ENCODE peak calls at places on chromosome 11, in five cellular contexts. One of them, this sample, is unnamed.

GRCh38 chr11:68398870-68399865 is 61.4 kb upstream of the PPP6R3 start:
- DNase-seq in breast epithelium: no peak
- DNase-seq in IMR-90: no peak
- DNase-seq in dorsolateral prefrontal cortex: no peak
- DNase-seq in SK-N-SH: peak
- DNase-seq in this sample: no peak

GRCh38 chr11:13884159-13884799 is 78.2 kb upstream of the SPON1 start:
- DNase-seq in breast epithelium: no peak
- DNase-seq in IMR-90: no peak
- DNase-seq in dorsolateral prefrontal cortex: no peak
- DNase-seq in SK-N-SH: no peak
- DNase-seq in this sample: no peak

GRCh38 chr11:117557321-117557720 is 229.7 kb downstream of the CEP164 start:
- DNase-seq in breast epithelium: no peak
- DNase-seq in IMR-90: no peak
- DNase-seq in dorsolateral prefrontal cortex: no peak
- DNase-seq in SK-N-SH: no peak
- DNase-seq in this sample: no peak

GRCh38 chr11:102046841-102047240 is 396 bp upstream of the CFAP300 start:
- DNase-seq in breast epithelium: no peak
- DNase-seq in IMR-90: peak
- DNase-seq in dorsolateral prefrontal cortex: no peak
- DNase-seq in SK-N-SH: no peak
- DNase-seq in this sample: no peak

GRCh38 chr11:75465701-75466531 is 32.9 kb upstream of the KLHL35 start:
- DNase-seq in breast epithelium: no peak
- DNase-seq in IMR-90: peak
- DNase-seq in dorsolateral prefrontal cortex: no peak
- DNase-seq in SK-N-SH: no peak
- DNase-seq in this sample: no peak

GRCh38 chr11:61699737-61700160 is 19.6 kb downstream of the DAGLA start:
- DNase-seq in breast epithelium: peak
- DNase-seq in IMR-90: no peak
- DNase-seq in dorsolateral prefrontal cortex: peak
- DNase-seq in SK-N-SH: no peak
- DNase-seq in this sample: peak

GRCh38 chr11:62295504-62295903 is 3.4 kb downstream of the SCGB1D4 start:
- DNase-seq in breast epithelium: no peak
- DNase-seq in IMR-90: peak
- DNase-seq in dorsolateral prefrontal cortex: no peak
- DNase-seq in SK-N-SH: no peak
- DNase-seq in this sample: no peak

GRCh38 chr11:47858169-47858543 is 10.0 kb upstream of the NUP160 start:
- DNase-seq in breast epithelium: no peak
- DNase-seq in IMR-90: peak
- DNase-seq in dorsolateral prefrontal cortex: no peak
- DNase-seq in SK-N-SH: no peak
- DNase-seq in this sample: no peak

GRCh38 chr11:75214843-75215242 is 25.7 kb upstream of the TPBGL start:
- DNase-seq in breast epithelium: no peak
- DNase-seq in IMR-90: no peak
- DNase-seq in dorsolateral prefrontal cortex: no peak
- DNase-seq in SK-N-SH: peak
- DNase-seq in this sample: no peak

GRCh38 chr11:15816270-15816871 is 540.0 kb downstream of the SOX6 start:
- DNase-seq in breast epithelium: no peak
- DNase-seq in IMR-90: peak
- DNase-seq in dorsolateral prefrontal cortex: no peak
- DNase-seq in SK-N-SH: no peak
- DNase-seq in this sample: no peak

GRCh38 chr11:7892059-7892699 is 38.9 kb downstream of the OR10A6 start:
- DNase-seq in breast epithelium: no peak
- DNase-seq in IMR-90: peak
- DNase-seq in dorsolateral prefrontal cortex: no peak
- DNase-seq in SK-N-SH: no peak
- DNase-seq in this sample: no peak

GRCh38 chr11:33072465-33072864 is 33.1 kb downstream of the TCP11L1 start:
- DNase-seq in breast epithelium: no peak
- DNase-seq in IMR-90: no peak
- DNase-seq in dorsolateral prefrontal cortex: no peak
- DNase-seq in SK-N-SH: no peak
- DNase-seq in this sample: no peak

GRCh38 chr11:15275141-15275540 is 160.4 kb downstream of the INSC start:
- DNase-seq in breast epithelium: no peak
- DNase-seq in IMR-90: no peak
- DNase-seq in dorsolateral prefrontal cortex: peak
- DNase-seq in SK-N-SH: no peak
- DNase-seq in this sample: no peak

GRCh38 chr11:70435361-70435760 is 37.0 kb downstream of the CTTN start:
- DNase-seq in breast epithelium: no peak
- DNase-seq in IMR-90: no peak
- DNase-seq in dorsolateral prefrontal cortex: no peak
- DNase-seq in SK-N-SH: no peak
- DNase-seq in this sample: no peak

GRCh38 chr11:95972055-95972454 is 48.1 kb upstream of the MTMR2 start:
- DNase-seq in breast epithelium: no peak
- DNase-seq in IMR-90: peak
- DNase-seq in dorsolateral prefrontal cortex: no peak
- DNase-seq in SK-N-SH: no peak
- DNase-seq in this sample: no peak

GRCh38 chr11:116776522-116776984 is 3.8 kb upstream of the BUD13 start:
- DNase-seq in breast epithelium: no peak
- DNase-seq in IMR-90: no peak
- DNase-seq in dorsolateral prefrontal cortex: no peak
- DNase-seq in SK-N-SH: no peak
- DNase-seq in this sample: no peak

GRCh38 chr11:10925149-10925926 is 67.5 kb upstream of the ZBED5 start:
- DNase-seq in breast epithelium: no peak
- DNase-seq in IMR-90: no peak
- DNase-seq in dorsolateral prefrontal cortex: no peak
- DNase-seq in SK-N-SH: no peak
- DNase-seq in this sample: no peak

GRCh38 chr11:70161043-70161625 is 42.0 kb upstream of the FADD start:
- DNase-seq in breast epithelium: no peak
- DNase-seq in IMR-90: no peak
- DNase-seq in dorsolateral prefrontal cortex: no peak
- DNase-seq in SK-N-SH: no peak
- DNase-seq in this sample: no peak

GRCh38 chr11:3747704-3748103 is 49.6 kb downstream of the NUP98 start:
- DNase-seq in breast epithelium: no peak
- DNase-seq in IMR-90: peak
- DNase-seq in dorsolateral prefrontal cortex: no peak
- DNase-seq in SK-N-SH: no peak
- DNase-seq in this sample: no peak

GRCh38 chr11:1549355-1550330 is 22.4 kb downstream of the DUSP8 start:
- DNase-seq in breast epithelium: no peak
- DNase-seq in IMR-90: no peak
- DNase-seq in dorsolateral prefrontal cortex: peak
- DNase-seq in SK-N-SH: no peak
- DNase-seq in this sample: peak

GRCh38 chr11:58546841-58547240 is 28.8 kb downstream of the LPXN start:
- DNase-seq in breast epithelium: no peak
- DNase-seq in IMR-90: no peak
- DNase-seq in dorsolateral prefrontal cortex: no peak
- DNase-seq in SK-N-SH: no peak
- DNase-seq in this sample: no peak

GRCh38 chr11:118530180-118530682 is 761 bp upstream of the TMEM25 start:
- DNase-seq in breast epithelium: no peak
- DNase-seq in IMR-90: peak
- DNase-seq in dorsolateral prefrontal cortex: no peak
- DNase-seq in SK-N-SH: no peak
- DNase-seq in this sample: no peak

DNA sequence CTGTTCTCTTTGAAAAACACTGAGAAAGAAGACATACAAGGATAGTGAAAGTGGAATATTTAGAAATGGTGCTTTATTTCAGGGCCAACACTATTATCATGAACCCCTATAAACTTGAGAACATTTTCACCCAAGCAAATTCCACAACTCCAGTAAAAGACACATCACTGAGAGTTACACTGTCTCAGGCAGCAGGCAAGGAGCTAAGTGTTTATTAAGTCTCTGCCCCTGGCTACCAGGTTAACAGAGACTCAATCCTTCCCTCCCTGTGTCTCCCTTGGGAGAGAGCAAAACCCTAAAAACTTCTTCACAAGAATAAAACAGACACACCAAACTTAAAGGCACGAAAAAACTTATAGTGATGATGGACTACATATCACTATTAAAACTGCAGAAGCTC is 18.5 kb downstream of the MPPED2 start:
- DNase-seq in breast epithelium: no peak
- DNase-seq in IMR-90: no peak
- DNase-seq in dorsolateral prefrontal cortex: no peak
- DNase-seq in SK-N-SH: no peak
- DNase-seq in this sample: no peak
- H3K27ac ChIP-seq in breast epithelium: no peak
- H3K27ac ChIP-seq in IMR-90: no peak
- H3K27ac ChIP-seq in dorsolateral prefrontal cortex: no peak
- H3K27ac ChIP-seq in SK-N-SH: no peak
- H3K27ac ChIP-seq in this sample: no peak

DNA sequence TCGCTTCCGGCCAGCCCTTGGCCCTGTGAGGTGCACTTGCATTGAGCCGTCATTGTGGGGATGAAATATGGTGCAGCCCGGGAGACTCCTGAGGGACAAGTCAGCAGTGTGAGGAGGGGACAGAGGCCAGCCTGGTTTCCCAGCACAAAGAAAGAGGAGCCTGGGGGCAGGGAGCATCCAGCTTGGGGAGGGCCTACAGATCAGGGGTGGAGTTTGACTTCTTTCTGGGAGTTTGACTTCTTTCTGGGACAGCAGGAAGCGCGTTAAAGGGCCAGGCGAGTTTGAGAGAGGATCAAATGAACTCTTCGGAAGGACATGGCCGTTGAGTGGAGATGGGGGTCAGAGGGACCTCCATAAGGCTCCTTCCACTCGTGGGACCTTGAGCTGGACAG is 91.9 kb downstream of the LRRC32 start:
- DNase-seq in breast epithelium: no peak
- DNase-seq in IMR-90: no peak
- DNase-seq in dorsolateral prefrontal cortex: no peak
- DNase-seq in SK-N-SH: peak
- DNase-seq in this sample: no peak
- H3K27ac ChIP-seq in breast epithelium: peak
- H3K27ac ChIP-seq in IMR-90: no peak
- H3K27ac ChIP-seq in dorsolateral prefrontal cortex: peak
- H3K27ac ChIP-seq in SK-N-SH: no peak
- H3K27ac ChIP-seq in this sample: no peak

DNA sequence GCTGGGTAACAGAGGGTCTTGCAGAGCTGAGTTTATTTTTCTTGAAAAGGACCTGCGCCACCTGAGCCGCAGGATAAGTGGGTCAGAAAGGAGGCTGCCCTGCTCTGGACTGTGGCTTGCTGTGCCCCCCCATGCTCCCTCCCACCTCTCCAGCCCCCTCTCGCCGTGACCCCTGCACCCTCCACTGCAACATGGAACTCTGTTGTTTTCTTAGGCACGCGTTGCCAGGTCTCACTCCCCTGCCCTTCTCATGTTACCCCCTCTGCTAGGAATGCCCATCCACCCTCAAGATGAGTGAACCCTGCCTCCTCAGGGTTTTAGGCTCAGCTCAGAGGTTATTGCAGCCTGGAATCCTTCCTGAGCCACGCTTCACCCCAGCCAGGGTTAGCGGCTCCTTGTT is 10.8 kb downstream of the ETS1 start:
- DNase-seq in breast epithelium: no peak
- DNase-seq in IMR-90: no peak
- DNase-seq in dorsolateral prefrontal cortex: no peak
- DNase-seq in SK-N-SH: no peak
- DNase-seq in this sample: no peak
- H3K27ac ChIP-seq in breast epithelium: peak
- H3K27ac ChIP-seq in IMR-90: no peak
- H3K27ac ChIP-seq in dorsolateral prefrontal cortex: no peak
- H3K27ac ChIP-seq in SK-N-SH: no peak
- H3K27ac ChIP-seq in this sample: no peak

DNA sequence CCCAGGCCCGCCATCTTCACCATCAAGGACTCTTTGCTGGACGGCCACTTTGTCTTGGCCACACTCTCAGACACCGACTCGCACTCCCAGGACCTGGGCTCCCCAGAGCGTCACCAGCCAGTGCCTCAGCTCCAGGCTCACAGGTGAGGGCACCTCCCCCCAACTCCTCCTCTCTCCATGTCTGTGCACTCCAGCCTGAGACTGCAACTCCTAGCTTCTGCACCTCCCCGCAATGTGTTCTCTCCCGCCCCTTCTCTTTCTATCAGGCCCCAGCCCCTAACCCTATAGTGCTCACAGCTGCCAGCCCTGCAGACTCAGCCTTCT is 4.4 kb downstream of the RAD9A start:
- DNase-seq in breast epithelium: no peak
- DNase-seq in IMR-90: no peak
- DNase-seq in dorsolateral prefrontal cortex: no peak
- DNase-seq in SK-N-SH: no peak
- DNase-seq in this sample: no peak
- H3K27ac ChIP-seq in breast epithelium: no peak
- H3K27ac ChIP-seq in IMR-90: no peak
- H3K27ac ChIP-seq in dorsolateral prefrontal cortex: no peak
- H3K27ac ChIP-seq in SK-N-SH: no peak
- H3K27ac ChIP-seq in this sample: no peak

DNA sequence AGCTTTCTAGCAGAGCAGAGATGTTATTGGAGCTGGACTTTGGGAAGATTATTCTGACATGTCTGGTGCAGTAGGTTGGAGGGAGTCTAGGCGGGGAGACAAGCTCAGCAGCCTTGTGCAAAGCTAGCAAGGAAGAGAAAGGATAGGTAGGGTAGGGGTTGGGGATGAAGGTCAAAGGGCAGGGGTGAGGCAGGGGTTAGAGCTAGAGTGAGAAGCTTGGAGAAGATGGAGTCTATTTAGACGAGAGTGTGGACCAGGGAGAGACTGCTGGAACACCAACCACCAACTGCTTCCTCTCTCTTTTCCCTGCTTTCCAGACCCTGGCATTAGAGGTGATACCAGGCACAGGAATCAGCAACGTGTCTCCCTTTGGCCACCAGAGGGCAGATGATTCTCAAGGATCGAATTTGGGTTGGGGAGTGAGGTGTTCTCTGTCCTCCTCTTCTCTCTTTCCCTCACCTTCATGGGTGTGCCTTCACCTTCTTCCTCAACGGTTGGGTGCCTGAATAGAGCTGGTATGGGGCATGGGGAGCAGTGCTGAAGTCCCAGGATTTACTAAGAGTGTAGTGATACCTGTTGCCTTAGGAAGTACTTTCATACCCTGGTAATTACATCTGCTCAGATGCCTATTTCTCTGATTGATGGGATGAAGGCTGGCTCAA is 1.8 kb upstream of the MARK2 start:
- DNase-seq in breast epithelium: peak
- DNase-seq in IMR-90: peak
- DNase-seq in dorsolateral prefrontal cortex: peak
- DNase-seq in SK-N-SH: peak
- DNase-seq in this sample: peak
- H3K27ac ChIP-seq in breast epithelium: peak
- H3K27ac ChIP-seq in IMR-90: no peak
- H3K27ac ChIP-seq in dorsolateral prefrontal cortex: peak
- H3K27ac ChIP-seq in SK-N-SH: no peak
- H3K27ac ChIP-seq in this sample: peak

GRCh38 chr11:130477646-130478203 is 29.3 kb downstream of the ADAMTS15 start:
- DNase-seq in breast epithelium: no peak
- DNase-seq in IMR-90: peak
- DNase-seq in dorsolateral prefrontal cortex: no peak
- DNase-seq in SK-N-SH: peak
- DNase-seq in this sample: no peak
- H3K27ac ChIP-seq in breast epithelium: peak
- H3K27ac ChIP-seq in IMR-90: peak
- H3K27ac ChIP-seq in dorsolateral prefrontal cortex: no peak
- H3K27ac ChIP-seq in SK-N-SH: peak
- H3K27ac ChIP-seq in this sample: no peak

This sample was measured in substantia nigra.